ENCODE peak calls at places on chromosomes 5 and 9, in four cellular contexts. X is HCT116, R is upper lobe of left lung, F is transverse colon. V is an unnamed sample.

GRCh38 chr9:107481035-107481434 is 8.5 kb downstream of the KLF4 start:
- DNase-seq in X (no peak), R (no peak), F (no peak), V (no peak)

GRCh38 chr9:4111233-4112000 is 188.5 kb downstream of the GLIS3 start:
- DNase-seq in X (no peak), R (no peak), F (no peak), V (no peak)

GRCh38 chr5:148666353-148666752 is 12.0 kb upstream of the HTR4 start:
- DNase-seq in X (no peak), R (no peak), F (no peak), V (no peak)

GRCh38 chr9:107866912-107867311 is 377.3 kb upstream of the KLF4 start:
- DNase-seq in X (no peak), R (no peak), F (no peak), V (no peak)

GRCh38 chr5:159010611-159011497 is 88.9 kb downstream of the EBF1 start:
- DNase-seq in X (no peak), R (no peak), F (no peak), V (no peak)

GRCh38 chr5:82470185-82470584 is 192.0 kb upstream of the RPS23 start:
- DNase-seq in X (no peak), R (no peak), F (no peak), V (no peak)

GRCh38 chr5:149489605-149490037 is 61.6 kb downstream of the CSNK1A1 start:
- DNase-seq in X (no peak), R (no peak), F (no peak), V (no peak)

GRCh38 chr5:67289763-67290521 is 93.3 kb upstream of the CD180 start:
- DNase-seq in X (no peak), R (no peak), F (peak; percentile 26), V (no peak)

GRCh38 chr9:71504636-71505035 is 263.7 kb downstream of the CEMIP2 start:
- DNase-seq in X (no peak), R (no peak), F (no peak), V (no peak)

GRCh38 chr9:119924736-119925135 is 555.5 kb upstream of the BRINP1 start:
- DNase-seq in X (no peak), R (no peak), F (no peak), V (no peak)

GRCh38 chr5:158127536-158127935 is 268.6 kb upstream of the CLINT1 start:
- DNase-seq in X (no peak), R (no peak), F (no peak), V (no peak)

GRCh38 chr5:159657766-159658165 is 258.5 kb upstream of the ADRA1B start:
- DNase-seq in X (no peak), R (no peak), F (no peak), V (no peak)

GRCh38 chr9:125635888-125636287 is 71.1 kb downstream of the MAPKAP1 start:
- DNase-seq in X (no peak), R (no peak), F (no peak), V (no peak)

GRCh38 chr5:157487358-157487757 is 27.3 kb downstream of the NIPAL4 start:
- DNase-seq in X (no peak), R (peak; percentile 47), F (peak; percentile 67), V (no peak)

GRCh38 chr5:33261305-33261704 is 179.5 kb upstream of the TARS1 start:
- DNase-seq in X (no peak), R (no peak), F (no peak), V (no peak)

GRCh38 chr5:124438390-124439380 is 307.8 kb downstream of the ZNF608 start:
- DNase-seq in X (no peak), R (peak; percentile 44), F (no peak), V (no peak)

GRCh38 chr9:121619989-121620673 is 31.3 kb upstream of the DAB2IP start:
- DNase-seq in X (no peak), R (peak; percentile 65), F (no peak), V (no peak)

GRCh38 chr5:11903614-11904269 is 504 bp downstream of the CTNND2 start:
- DNase-seq in X (no peak), R (peak; percentile 86), F (no peak), V (no peak)

DNA sequence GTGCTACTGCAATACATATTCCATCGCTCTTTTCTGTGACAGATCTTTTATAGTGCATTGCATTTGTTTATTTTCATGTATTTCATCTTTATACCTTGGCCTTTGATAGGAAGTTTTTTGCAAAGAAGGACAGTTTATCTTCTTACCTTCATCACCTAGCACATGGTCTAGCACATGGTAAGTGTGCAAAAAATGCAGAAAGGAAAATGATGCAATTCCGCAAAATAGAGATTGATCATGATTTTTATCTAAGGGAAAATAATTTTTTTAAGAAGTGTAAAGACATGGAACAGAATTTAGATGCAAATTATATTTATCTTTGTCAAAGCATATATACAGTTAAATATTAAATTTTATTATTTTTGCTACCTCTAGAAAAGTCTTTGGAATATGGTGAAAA is 19.2 kb upstream of the NIM1K start:
- DNase-seq in X (no peak), R (no peak), F (no peak), V (no peak)
- TF ChIP-seq POLR2A in X (no peak), R (no peak), F (no peak), V (no peak)

GRCh38 chr9:18461496-18461895 is 12.5 kb upstream of the ADAMTSL1 start:
- DNase-seq in X (no peak), R (no peak), F (no peak), V (no peak)

GRCh38 chr9:18463991-18464390 is 10.0 kb upstream of the ADAMTSL1 start:
- DNase-seq in X (no peak), R (no peak), F (no peak), V (no peak)

GRCh38 chr9:18457498-18457897 is 16.5 kb upstream of the ADAMTSL1 start:
- DNase-seq in X (no peak), R (no peak), F (no peak), V (no peak)

GRCh38 chr9:18456624-18457237 is 17.2 kb upstream of the ADAMTSL1 start:
- DNase-seq in X (no peak), R (no peak), F (no peak), V (no peak)

GRCh38 chr9:18459958-18460584 is 13.9 kb upstream of the ADAMTSL1 start:
- DNase-seq in X (no peak), R (no peak), F (no peak), V (no peak)
- TF ChIP-seq POLR2AphosphoS5 in X (no peak), R (no peak), F (peak; percentile 12), V (no peak)

GRCh38 chr9:128786681-128787582 is at the start of gene TBC1D13:
- DNase-seq in X (peak; percentile 44), R (peak; percentile 98), F (peak; percentile 91), V (no peak)
- TF ChIP-seq POLR2A in X (no peak), R (peak; percentile 52), F (peak; percentile 60), V (no peak)

DNA sequence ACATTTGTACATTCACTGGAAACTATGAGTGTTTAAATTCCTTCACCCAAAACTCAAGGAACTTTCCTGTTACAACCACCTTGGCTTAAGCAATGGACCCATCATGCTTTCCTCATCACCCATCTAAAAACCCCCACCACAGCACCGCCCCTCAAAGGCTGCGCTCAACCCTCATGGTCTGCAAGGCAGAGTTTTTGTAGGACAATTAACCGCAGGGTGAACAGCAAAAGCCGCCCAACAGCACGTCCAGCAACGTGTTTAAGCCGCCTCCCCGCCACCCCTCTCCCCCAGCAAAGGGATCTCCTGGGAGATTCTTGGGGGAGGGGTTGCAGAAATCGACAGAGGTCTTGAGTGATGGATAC is 2.0 kb downstream of the ROR2 start:
- DNase-seq in X (no peak), R (no peak), F (no peak), V (peak; percentile 86)
- TF ChIP-seq POLR2AphosphoS5 in X (no peak), R (no peak), F (no peak), V (no peak)

DNA sequence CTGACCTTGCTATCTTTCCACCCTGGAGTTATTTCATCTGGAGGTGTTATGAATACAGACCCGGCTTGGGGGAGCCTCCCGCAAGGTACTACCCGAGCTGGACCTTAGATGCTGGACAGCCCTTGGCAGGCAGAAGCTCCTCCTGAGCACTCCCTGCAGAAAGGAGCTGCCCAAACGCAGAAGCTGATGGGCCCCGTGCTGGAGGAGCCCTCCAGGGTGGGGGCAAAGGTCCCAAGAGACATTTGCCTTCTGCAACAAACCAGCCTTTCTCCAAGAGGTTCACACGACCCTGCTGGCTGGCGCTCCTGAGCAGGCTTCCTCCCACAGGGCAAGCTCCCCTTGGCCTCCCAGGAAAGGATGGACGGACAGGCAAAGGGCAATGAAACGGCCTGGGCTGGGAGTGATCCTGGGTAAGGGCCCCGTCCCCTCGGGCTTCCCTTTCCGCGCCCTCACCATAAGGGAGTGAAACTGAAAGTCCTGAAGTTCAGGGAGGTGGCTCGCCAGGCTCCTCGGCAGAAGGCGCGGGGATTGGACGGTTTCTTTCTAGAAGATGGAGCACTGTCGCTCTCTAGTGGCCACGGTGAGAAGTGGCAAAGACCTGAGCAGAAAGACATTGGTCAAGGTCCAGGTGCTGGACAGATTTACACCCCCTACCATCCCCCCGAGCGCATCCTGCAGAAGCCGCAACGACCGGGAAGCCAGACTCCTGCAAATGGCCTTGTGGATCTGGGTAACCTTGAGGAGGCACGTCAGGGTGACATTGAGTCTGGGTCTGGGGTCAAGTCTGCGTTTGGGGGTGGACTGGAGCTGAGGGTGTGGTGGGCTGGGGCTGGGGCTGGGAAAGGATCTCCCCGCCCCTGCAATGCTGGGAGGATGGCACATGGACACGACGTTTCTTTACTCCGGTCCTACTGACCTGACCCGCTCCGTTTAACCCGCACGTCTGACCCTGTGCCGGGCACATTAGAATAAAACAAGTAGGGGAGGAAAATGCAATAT is 56.4 kb downstream of the NEURL1B start:
- DNase-seq in X (peak; percentile 57), R (peak; percentile 81), F (peak; percentile 93), V (no peak)
- TF ChIP-seq POLR2A in X (no peak), R (peak; percentile 19), F (peak; percentile 57), V (no peak)

GRCh38 chr9:35432076-35432475 is 57.8 kb upstream of the RUSC2 start:
- DNase-seq in X (no peak), R (no peak), F (no peak), V (no peak)
- TF ChIP-seq POLR2AphosphoS5 in X (no peak), R (no peak), F (no peak), V (no peak)

GRCh38 chr9:94853887-94854286 is 127.4 kb downstream of the AOPEP start:
- DNase-seq in X (peak; percentile 75), R (no peak), F (no peak), V (no peak)
- TF ChIP-seq POLR2A in X (no peak), R (no peak), F (no peak), V (no peak)

GRCh38 chr9:83388346-83388745 is 149.9 kb downstream of the FRMD3 start:
- DNase-seq in X (no peak), R (no peak), F (no peak), V (no peak)

GRCh38 chr9:83387401-83388185 is 150.6 kb downstream of the FRMD3 start:
- DNase-seq in X (no peak), R (no peak), F (no peak), V (no peak)

GRCh38 chr9:83396813-83397212 is 141.4 kb downstream of the FRMD3 start:
- DNase-seq in X (no peak), R (no peak), F (no peak), V (no peak)

GRCh38 chr9:83396348-83396747 is 141.9 kb downstream of the FRMD3 start:
- DNase-seq in X (no peak), R (no peak), F (no peak), V (no peak)

DNA sequence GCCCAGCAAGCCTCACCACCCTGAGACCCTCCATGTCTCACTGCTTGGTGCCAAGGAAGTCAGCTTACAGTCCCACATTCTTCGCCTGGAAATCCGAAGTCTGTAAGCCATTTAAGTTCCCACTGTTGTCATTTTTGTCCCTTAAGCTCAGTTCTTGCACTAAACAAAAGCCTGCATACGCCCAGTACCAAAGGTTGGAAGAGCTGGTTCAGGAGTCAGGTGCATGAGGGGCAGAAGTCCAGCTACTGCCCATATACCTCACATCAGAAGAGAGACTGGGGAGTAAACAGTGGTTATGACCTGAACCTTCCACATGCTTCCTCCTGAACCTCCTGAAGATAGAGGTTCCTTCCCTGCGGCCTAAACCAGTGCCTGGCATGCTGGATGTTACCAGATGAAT is 146.0 kb downstream of the FRMD3 start:
- DNase-seq in X (no peak), R (no peak), F (no peak), V (no peak)
- TF ChIP-seq POLR2AphosphoS5 in X (no peak), R (no peak), F (no peak), V (no peak)

GRCh38 chr5:78638423-78638822 is 10.1 kb downstream of the LHFPL2 start:
- DNase-seq in X (no peak), R (no peak), F (peak; percentile 52), V (peak; percentile 93)
- TF ChIP-seq POLR2A in X (no peak), R (no peak), F (no peak), V (no peak)

V was measured in vagina.